ENCODE peak calls at places on chromosomes 16 and 17, in six cellular contexts. X, Q, O, E, M and G are unnamed samples.

GRCh38 chr16:47370536-47370935 is 90.3 kb downstream of the ITFG1 start:
- DNase-seq in O (no peak), E (no peak), X (no peak), M (no peak), Q (no peak), G (no peak)

GRCh38 chr16:27450836-27451341 is 48.9 kb downstream of the IL21R start:
- DNase-seq in Q (no peak), E (no peak), M (no peak), O (no peak), X (no peak), G (no peak)

GRCh38 chr17:32258383-32259121 is 7.1 kb upstream of the RHBDL3 start:
- DNase-seq in M (no peak), Q (no peak), E (no peak), O (no peak), X (no peak), G (no peak)

GRCh38 chr16:56334761-56335160 is 90.6 kb downstream of the AMFR start:
- DNase-seq in M (no peak), E (no peak), Q (no peak), X (no peak), O (no peak), G (no peak)

GRCh38 chr17:69574257-69575197 is 160.0 kb downstream of the MAP2K6 start:
- DNase-seq in O (no peak), M (no peak), E (no peak), Q (no peak), X (peak), G (no peak)

GRCh38 chr17:50883850-50884291 is 17.7 kb upstream of the TOB1 start:
- DNase-seq in O (no peak), M (no peak), E (no peak), X (no peak), Q (no peak), G (no peak)

GRCh38 chr16:88920618-88921602 is 54.5 kb upstream of the PABPN1L start:
- DNase-seq in E (peak), O (no peak), Q (peak), M (no peak), X (no peak), G (no peak)

GRCh38 chr17:27293359-27293897 is 486 bp upstream of the WSB1 start:
- DNase-seq in E (no peak), X (peak), O (no peak), M (no peak), Q (peak), G (no peak)

GRCh38 chr17:6523809-6524355 is 32.5 kb downstream of the PITPNM3 start:
- DNase-seq in M (no peak), O (no peak), E (no peak), Q (no peak), X (no peak), G (no peak)

GRCh38 chr17:10127819-10128375 is 70.5 kb downstream of the GAS7 start:
- DNase-seq in M (no peak), E (no peak), X (peak), Q (peak), O (no peak), G (no peak)

GRCh38 chr16:54422569-54422978 is 136.0 kb upstream of the IRX3 start:
- DNase-seq in O (no peak), X (no peak), M (no peak), E (no peak), Q (no peak), G (no peak)

GRCh38 chr17:17855976-17856375 is 19.2 kb upstream of the SREBF1 start:
- DNase-seq in M (no peak), O (no peak), X (no peak), E (no peak), Q (no peak), G (peak)

GRCh38 chr17:27577124-27577761 is 53.7 kb upstream of the LGALS9 start:
- DNase-seq in E (no peak), X (no peak), M (no peak), Q (peak), O (no peak), G (peak)

GRCh38 chr16:28182183-28182582 is 29.6 kb downstream of the XPO6 start:
- DNase-seq in O (no peak), X (no peak), E (no peak), Q (no peak), M (no peak), G (no peak)

GRCh38 chr17:364308-364707 is 11.7 kb upstream of the RPH3AL start:
- DNase-seq in E (no peak), Q (no peak), O (no peak), X (no peak), M (no peak), G (no peak)

GRCh38 chr17:41996855-41997164 is 20.4 kb downstream of the DNAJC7 start:
- DNase-seq in M (no peak), Q (no peak), X (no peak), O (no peak), E (no peak), G (no peak)

GRCh38 chr17:66301418-66301863 is 972 bp upstream of the PRKCA start:
- DNase-seq in O (no peak), M (no peak), X (no peak), Q (no peak), E (no peak), G (no peak)

GRCh38 chr17:74453665-74454196 is 12.7 kb upstream of the CD300A start:
- DNase-seq in X (no peak), M (peak), Q (peak), O (no peak), E (no peak), G (no peak)

GRCh38 chr17:18117974-18118632 is 9.5 kb downstream of the MYO15A start:
- DNase-seq in X (no peak), Q (peak), O (no peak), E (no peak), M (no peak), G (no peak)